ENCODE peak calls at places on chromosome 11, in eight cellular contexts. Y is A549; N is GM12865; T is dorsolateral prefrontal cortex; O is CD8-positive, alpha-beta T cell; S is psoas muscle; U is sigmoid colon; Q is OCI-LY7. Z is an unnamed sample.

GRCh38 chr11:102237096-102237735 is 80.1 kb upstream of the BIRC3 start:
- DNase-seq in T (no peak), O (no peak), U (no peak), Y (no peak), Q (no peak), S (no peak), N (no peak), Z (no peak)

GRCh38 chr11:128184981-128185380 is 402.4 kb downstream of the ETS1 start:
- DNase-seq in N (no peak), Y (no peak), Q (no peak), U (no peak), O (no peak), T (no peak), S (no peak), Z (no peak)

GRCh38 chr11:99316761-99317475 is 296.2 kb downstream of the CNTN5 start:
- DNase-seq in N (no peak), Q (no peak), Y (no peak), T (no peak), U (no peak), O (no peak), S (no peak), Z (no peak)

GRCh38 chr11:31687256-31687655 is 123.9 kb downstream of the PAX6 start:
- DNase-seq in S (no peak), Y (no peak), N (no peak), O (no peak), Q (no peak), U (no peak), T (no peak), Z (no peak)

GRCh38 chr11:114209904-114210303 is 86.3 kb upstream of the NNMT start:
- DNase-seq in T (no peak), S (no peak), U (no peak), O (no peak), Q (no peak), Y (no peak), N (no peak), Z (no peak)

GRCh38 chr11:69808708-69809107 is 10.5 kb downstream of the FGF3 start:
- DNase-seq in N (no peak), Q (no peak), O (no peak), S (no peak), T (no peak), U (no peak), Y (no peak), Z (no peak)

GRCh38 chr11:104522650-104523049 is 358.7 kb upstream of the PDGFD start:
- DNase-seq in U (no peak), N (no peak), T (no peak), O (no peak), Q (no peak), S (no peak), Y (no peak), Z (no peak)

GRCh38 chr11:75996523-75997272 is 181.7 kb downstream of the UVRAG start:
- DNase-seq in N (no peak), S (no peak), O (no peak), Y (no peak), U (no peak), Q (no peak), T (no peak), Z (no peak)

GRCh38 chr11:117980716-117981115 is 5.5 kb upstream of the IL10RA start:
- DNase-seq in O (no peak), Y (no peak), S (no peak), N (no peak), U (no peak), Q (no peak), T (no peak), Z (peak; percentile 53)

GRCh38 chr11:128508785-128509518 is 78.4 kb downstream of the ETS1 start:
- DNase-seq in N (no peak), S (no peak), T (no peak), Q (no peak), O (peak; percentile 58), U (no peak), Y (peak; percentile 74), Z (no peak)

GRCh38 chr11:120013325-120014250 is 124.3 kb downstream of the TRIM29 start:
- DNase-seq in S (peak; percentile 32), Y (peak; percentile 35), T (peak; percentile 73), O (no peak), U (no peak), N (peak; percentile 40), Q (peak; percentile 5), Z (no peak)

GRCh38 chr11:96464695-96465307 is 75.0 kb downstream of the JRKL start:
- DNase-seq in Q (peak; percentile 77), Y (peak; percentile 72), O (peak; percentile 4), N (peak; percentile 66), S (no peak), U (no peak), T (peak; percentile 35), Z (no peak)

GRCh38 chr11:9264381-9265210 is 554 bp downstream of the DENND5A start:
- DNase-seq in U (peak; percentile 87), O (peak; percentile 34), Y (peak; percentile 47), S (peak; percentile 64), T (peak; percentile 41), N (no peak), Q (no peak), Z (peak; percentile 85)

GRCh38 chr11:126318642-126319373 is 14.9 kb downstream of the DCPS start:
- DNase-seq in O (peak; percentile 27), Q (peak; percentile 22), T (peak; percentile 39), S (no peak), U (peak; percentile 80), Y (no peak), N (peak; percentile 74), Z (no peak)

GRCh38 chr11:69065136-69065710 is 16.5 kb downstream of the TPCN2 start:
- DNase-seq in T (no peak), Y (no peak), U (no peak), S (no peak), N (no peak), O (no peak), Q (no peak), Z (no peak)

DNA sequence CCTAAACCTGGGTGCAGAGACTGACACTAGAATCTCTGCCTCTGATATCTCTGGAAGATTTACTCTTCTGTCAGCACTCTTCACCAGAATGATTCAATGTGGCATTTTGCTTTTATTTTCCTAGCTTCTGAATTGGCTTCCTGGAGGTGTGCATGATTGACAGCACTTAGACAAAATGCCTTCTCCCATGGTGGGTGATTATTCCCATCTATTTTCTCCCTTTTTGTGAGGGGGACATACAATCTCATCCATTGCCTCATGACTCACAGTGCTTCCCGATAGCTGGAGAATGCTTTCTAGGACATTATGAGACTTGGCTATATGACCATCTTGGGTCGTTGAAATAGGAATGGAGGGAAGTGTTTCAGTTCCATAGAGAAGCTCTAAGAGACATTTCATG is 4.0 kb upstream of the TRIM68 start:
- DNase-seq in Y (no peak), T (no peak), U (no peak), O (no peak), S (no peak), Q (no peak), N (no peak), Z (no peak)
- H3K4me3 ChIP-seq in Y (no peak overlapping the region), T (no peak overlapping the region), U (no peak overlapping the region), O (no peak overlapping the region), S (no peak overlapping the region), Q (no peak overlapping the region), N (no peak overlapping the region), Z (no peak overlapping the region)

GRCh38 chr11:77776455-77776854 is 44.1 kb downstream of the RSF1 start:
- DNase-seq in S (no peak), Q (peak; percentile 32), N (peak; percentile 27), Y (peak; percentile 21), O (no peak), T (no peak), U (no peak), Z (no peak)
- TF ChIP-seq CTCF in S (peak; percentile 45), Q (peak; percentile 78), N (peak; percentile 25), Y (peak; percentile 60), O (peak; percentile 59), T (peak; percentile 25), U (no peak), Z (no peak)

GRCh38 chr11:1589996-1590395 is 4.9 kb upstream of the KRTAP5-1 start:
- DNase-seq in T (no peak), O (no peak), Y (no peak), U (peak; percentile 26), S (no peak), Q (no peak), N (no peak), Z (no peak)
- H3K4me3 ChIP-seq in T (no peak overlapping the region), O (no peak overlapping the region), Y (no peak overlapping the region), U (no peak overlapping the region), S (no peak overlapping the region), Q (no peak overlapping the region), N (no peak overlapping the region), Z (no peak overlapping the region)

GRCh38 chr11:72821920-72822799 is 7.9 kb downstream of the ATG16L2 start:
- DNase-seq in S (peak; percentile 89), O (peak; percentile 94), N (peak; percentile 67), Y (peak; percentile 91), T (peak; percentile 84), U (peak; percentile 94), Q (peak; percentile 80), Z (peak; percentile 92)
- TF ChIP-seq CTCF in S (no peak), O (no peak), N (no peak), Y (no peak), T (peak; percentile 41), U (no peak), Q (peak; percentile 58), Z (peak; percentile 31)

GRCh38 chr11:16630651-16631050 is 107.8 kb upstream of the C11orf58 start:
- DNase-seq in O (no peak), N (no peak), U (no peak), Y (no peak), Q (no peak), S (no peak), T (no peak), Z (no peak)

DNA sequence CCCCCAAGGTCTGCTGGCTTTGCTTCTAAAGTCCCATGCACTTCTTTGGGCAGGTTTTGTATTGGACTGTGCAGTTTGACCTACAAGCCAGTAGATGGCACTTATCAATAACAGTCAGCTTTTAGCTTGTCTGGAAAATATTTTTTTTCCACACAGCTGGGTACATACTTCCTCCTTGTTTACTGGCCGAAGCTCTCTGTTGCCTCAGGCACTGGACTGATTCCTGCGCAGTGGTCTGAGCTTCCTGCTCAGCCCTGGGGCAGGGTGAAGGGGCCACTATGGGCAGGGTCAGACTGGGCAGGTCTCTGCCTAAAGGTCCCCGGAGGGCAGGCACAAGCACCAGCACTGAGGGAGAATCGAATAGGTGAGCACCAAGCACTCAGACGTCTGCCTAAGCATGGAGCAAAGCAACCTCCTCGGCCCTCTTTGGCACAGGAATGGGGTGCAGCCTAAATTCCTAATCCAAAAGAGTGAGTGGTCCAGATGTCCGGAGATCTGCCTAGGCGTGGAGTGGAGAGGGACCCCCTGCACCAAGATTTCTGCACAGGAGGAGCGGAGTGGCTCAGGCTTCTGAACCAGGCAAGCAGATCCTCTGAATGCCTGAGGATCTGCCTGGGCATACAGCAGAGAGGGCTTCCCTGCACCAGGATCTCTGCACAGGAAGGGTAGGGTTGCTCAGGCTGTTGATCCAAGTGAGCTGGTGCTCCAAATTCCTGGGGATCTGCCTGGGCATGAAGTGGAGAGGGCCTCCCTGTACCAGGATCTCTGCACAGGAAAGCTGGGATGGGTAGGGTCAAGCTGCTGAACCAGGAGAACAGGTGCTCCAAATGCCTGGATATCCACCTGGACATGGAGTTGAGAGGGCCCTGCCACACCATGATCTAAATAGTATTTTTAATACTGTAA is 105.9 kb upstream of the C11orf58 start:
- DNase-seq in S (no peak), Y (peak; percentile 38), O (no peak), N (peak; percentile 11), T (no peak), Q (peak; percentile 7), U (no peak), Z (no peak)
- H3K4me3 ChIP-seq in S (no peak overlapping the region), Y (no peak overlapping the region), O (no peak overlapping the region), N (no peak overlapping the region), T (no peak overlapping the region), Q (no peak overlapping the region), U (no peak overlapping the region), Z (no peak overlapping the region)

GRCh38 chr11:134999490-135000066 is 587.5 kb upstream of the B3GAT1 start:
- DNase-seq in O (no peak), U (no peak), Q (no peak), Y (no peak), T (no peak), S (no peak), N (no peak), Z (no peak)
- TF ChIP-seq CTCF in O (no peak), U (no peak), Q (no peak), Y (no peak), T (no peak), S (no peak), N (no peak), Z (no peak)